ENCODE peak calls at places on chromosomes 2 and 18, in five cellular contexts. W is HepG2, M is K562, N is SK-N-SH, Y is HCT116. S is an unnamed sample.

GRCh38 chr2:98985905-98986666 is 50.1 kb upstream of the CRACDL start:
- DNase-seq in W (no peak), N (no peak), M (no peak), Y (no peak), S (no peak)

GRCh38 chr2:223925106-223925505 is 20.0 kb downstream of the WDFY1 start:
- DNase-seq in Y (no peak), M (no peak), N (no peak), W (no peak), S (no peak)

GRCh38 chr2:171287606-171288005 is 126.9 kb upstream of the TLK1 start:
- DNase-seq in N (no peak), M (no peak), W (no peak), Y (no peak), S (no peak)

GRCh38 chr2:68336192-68336591 is 16.4 kb upstream of the CNRIP1 start:
- DNase-seq in N (no peak), Y (peak), M (no peak), W (no peak), S (no peak)

GRCh38 chr2:28588231-28588725 is 92.4 kb downstream of the PLB1 start:
- DNase-seq in M (no peak), N (no peak), Y (no peak), W (no peak), S (no peak)

GRCh38 chr2:134717706-134718094 is 1.1 kb downstream of the TMEM163 start:
- DNase-seq in Y (no peak), W (no peak), M (no peak), N (no peak), S (no peak)

GRCh38 chr18:79520473-79521390 is 125.0 kb downstream of the NFATC1 start:
- DNase-seq in M (no peak), Y (no peak), W (no peak), N (no peak), S (no peak)

GRCh38 chr2:234981197-234982095 is 29.6 kb downstream of the SH3BP4 start:
- DNase-seq in Y (peak), W (peak), N (peak), M (no peak), S (no peak)

GRCh38 chr2:133486706-133487305 is 81.5 kb downstream of the NCKAP5 start:
- DNase-seq in M (no peak), W (no peak), N (no peak), Y (no peak), S (no peak)

GRCh38 chr2:160491922-160492371 is 1.7 kb downstream of the RBMS1 start:
- DNase-seq in M (no peak), Y (no peak), W (peak), N (no peak), S (no peak)

GRCh38 chr18:715626-716025 is 3.2 kb upstream of the ENOSF1 start:
- DNase-seq in W (no peak), Y (no peak), M (no peak), N (no peak), S (no peak)

GRCh38 chr2:95270541-95271081 is 3.6 kb upstream of the PROM2 start:
- DNase-seq in Y (no peak), M (no peak), N (no peak), W (no peak), S (no peak)

GRCh38 chr2:61671561-61672315 is 133.6 kb upstream of the XPO1 start:
- DNase-seq in W (peak), M (no peak), N (no peak), Y (no peak), S (peak)

GRCh38 chr2:120552800-120553471 is 182.7 kb upstream of the GLI2 start:
- DNase-seq in W (peak), Y (peak), M (peak), N (no peak), S (peak)

GRCh38 chr2:11491348-11491930 is 25.5 kb upstream of the E2F6 start:
- DNase-seq in N (no peak), M (no peak), W (no peak), Y (no peak), S (no peak)

GRCh38 chr2:146004470-146004869 is 1484.6 kb upstream of the ZEB2 start:
- DNase-seq in N (no peak), Y (no peak), W (no peak), M (no peak), S (no peak)

GRCh38 chr18:44680271-44681038 is at the start of gene SETBP1:
- DNase-seq in Y (no peak), W (no peak), M (no peak), N (peak), S (peak)

GRCh38 chr2:83901322-83901721 is 557.8 kb downstream of the SUCLG1 start:
- DNase-seq in Y (no peak), N (no peak), W (no peak), M (no peak), S (no peak)
- TF ChIP-seq JUND in Y (no peak), N (no peak), W (no peak), M (no peak), S (no peak)

GRCh38 chr2:2738276-2738675 is 407.2 kb upstream of the MYT1L start:
- DNase-seq in W (no peak), M (no peak), Y (no peak), N (no peak), S (no peak)

GRCh38 chr2:2743164-2743571 is 412.1 kb upstream of the MYT1L start:
- DNase-seq in Y (no peak), W (no peak), N (no peak), M (no peak), S (no peak)

GRCh38 chr2:2742745-2743144 is 411.7 kb upstream of the MYT1L start:
- DNase-seq in M (no peak), Y (no peak), W (no peak), N (no peak), S (no peak)

GRCh38 chr2:2739231-2739795 is 408.2 kb upstream of the MYT1L start:
- DNase-seq in M (no peak), W (no peak), N (no peak), Y (no peak), S (no peak)

GRCh38 chr2:2740238-2740775 is 409.2 kb upstream of the MYT1L start:
- DNase-seq in N (no peak), Y (no peak), M (no peak), W (no peak), S (no peak)
- TF ChIP-seq JUND in N (no peak), Y (no peak), M (no peak), W (no peak), S (no peak)

GRCh38 chr2:2646312-2647051 is 315.4 kb upstream of the MYT1L start:
- DNase-seq in N (peak), Y (no peak), M (no peak), W (no peak), S (no peak)

GRCh38 chr2:2649109-2650072 is 318.3 kb upstream of the MYT1L start:
- DNase-seq in M (no peak), W (no peak), Y (no peak), N (no peak), S (no peak)

GRCh38 chr2:2650608-2651375 is 319.7 kb upstream of the MYT1L start:
- DNase-seq in N (no peak), W (no peak), Y (no peak), M (no peak), S (no peak)

GRCh38 chr2:2647156-2647555 is 316.1 kb upstream of the MYT1L start:
- DNase-seq in N (peak), M (no peak), Y (no peak), W (no peak), S (no peak)

DNA sequence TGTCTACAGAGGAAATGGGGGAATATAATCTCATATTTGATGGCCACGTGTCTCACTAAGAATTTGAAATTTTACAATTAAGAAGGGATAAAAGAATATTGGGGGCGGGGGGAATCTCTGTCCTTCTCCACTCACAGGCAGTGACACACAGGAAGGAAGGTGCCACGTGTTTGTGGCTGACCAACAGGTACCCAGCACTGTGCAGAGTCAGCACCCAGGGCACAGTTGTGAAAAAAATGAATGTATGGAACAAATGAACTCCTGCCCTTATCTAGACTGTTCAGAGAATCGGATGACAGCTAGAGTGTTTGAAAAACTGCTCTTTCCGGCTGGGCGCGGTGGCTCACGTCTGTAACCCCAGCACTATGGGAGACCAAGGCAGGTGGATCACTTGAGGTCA is 317.0 kb upstream of the MYT1L start:
- DNase-seq in N (no peak), Y (no peak), W (no peak), M (no peak), S (no peak)
- TF ChIP-seq JUND in N (no peak), Y (no peak), W (no peak), M (no peak), S (no peak)

GRCh38 chr2:217365656-217366055 is 505.8 kb upstream of the TNP1 start:
- DNase-seq in N (no peak), M (no peak), W (no peak), Y (no peak), S (peak)
- TF ChIP-seq JUND in N (no peak), M (no peak), W (no peak), Y (no peak), S (no peak)

GRCh38 chr2:166090900-166091299 is 36.9 kb downstream of the SCN1A start:
- DNase-seq in Y (no peak), W (no peak), M (no peak), N (no peak), S (no peak)

GRCh38 chr2:166092889-166093288 is 34.9 kb downstream of the SCN1A start:
- DNase-seq in M (no peak), Y (no peak), W (no peak), N (no peak), S (no peak)

GRCh38 chr2:166091439-166091838 is 36.4 kb downstream of the SCN1A start:
- DNase-seq in W (no peak), N (no peak), Y (no peak), M (peak), S (no peak)

GRCh38 chr2:166090346-166090745 is 37.5 kb downstream of the SCN1A start:
- DNase-seq in M (no peak), W (peak), N (no peak), Y (no peak), S (no peak)

DNA sequence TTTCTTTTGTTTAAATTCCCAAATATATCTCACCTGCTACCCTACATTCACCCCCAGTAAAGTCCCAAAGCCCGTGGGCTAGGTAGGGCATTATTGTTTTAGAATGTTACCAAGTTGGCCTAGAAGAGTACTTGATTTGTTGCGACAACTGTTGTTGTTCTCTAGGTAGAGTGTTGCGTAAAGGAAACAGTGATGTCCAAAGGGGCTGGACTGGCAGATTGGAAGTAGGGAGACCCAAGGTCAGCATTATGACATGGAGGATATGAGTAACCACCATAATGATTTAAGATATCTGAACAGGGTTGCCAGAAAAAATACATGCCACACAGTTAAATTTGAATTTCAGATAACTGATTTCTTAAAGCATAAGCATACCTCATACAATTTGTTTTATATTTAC is 39.2 kb downstream of the SCN1A start:
- DNase-seq in Y (no peak), M (no peak), N (no peak), W (peak), S (no peak)
- TF ChIP-seq JUND in Y (no peak), M (no peak), N (no peak), W (no peak), S (no peak)

GRCh38 chr2:213763963-213764362 is 479.7 kb downstream of the SPAG16 start:
- DNase-seq in M (no peak), W (no peak), N (no peak), Y (no peak), S (no peak)

GRCh38 chr2:213764849-213765248 is 480.6 kb downstream of the SPAG16 start:
- DNase-seq in N (no peak), Y (no peak), W (no peak), M (no peak), S (no peak)

GRCh38 chr2:213766062-213766461 is 481.8 kb downstream of the SPAG16 start:
- DNase-seq in W (no peak), M (no peak), N (no peak), Y (no peak), S (no peak)

GRCh38 chr2:213763358-213763757 is 479.1 kb downstream of the SPAG16 start:
- DNase-seq in N (no peak), M (no peak), Y (no peak), W (no peak), S (no peak)

GRCh38 chr2:213766465-213766891 is 482.2 kb downstream of the SPAG16 start:
- DNase-seq in W (no peak), M (no peak), N (no peak), Y (no peak), S (no peak)
- TF ChIP-seq JUND in W (no peak), M (no peak), N (no peak), Y (no peak), S (no peak)

S was measured in T47D.